ENCODE peak calls at places on chromosomes 5 and 9, in nine cellular contexts. C, X, T, J, P, H, N, K and L are unnamed samples.

GRCh38 chr5:98349251-98349989 is 424.0 kb upstream of the RGMB start:
- DNase-seq in C (no peak), X (no peak), T (no peak), J (no peak), P (no peak), H (no peak), N (no peak), K (no peak), L (no peak)

GRCh38 chr9:133125706-133126696 is 5.0 kb upstream of the RALGDS start:
- DNase-seq in C (peak; percentile 70), X (no peak), T (no peak), J (peak; percentile 29), P (no peak), H (no peak), N (peak; percentile 82), K (peak; percentile 64), L (no peak)

GRCh38 chr5:115414406-115415142 is 118.1 kb upstream of the CCDC112 start:
- DNase-seq in C (no peak), X (no peak), T (no peak), J (no peak), P (no peak), H (no peak), N (no peak), K (no peak), L (no peak)

GRCh38 chr9:87342743-87343142 is 154.9 kb upstream of the DAPK1 start:
- DNase-seq in C (peak; percentile 74), X (no peak), T (no peak), J (no peak), P (no peak), H (no peak), N (peak; percentile 85), K (no peak), L (no peak)

GRCh38 chr5:15492545-15492944 is 7.4 kb upstream of the FBXL7 start:
- DNase-seq in C (no peak), X (no peak), T (no peak), J (no peak), P (no peak), H (no peak), N (no peak), K (no peak), L (no peak)

GRCh38 chr5:157471709-157472108 is 11.7 kb downstream of the NIPAL4 start:
- DNase-seq in C (no peak), X (no peak), T (peak; percentile 50), J (no peak), P (no peak), H (no peak), N (no peak), K (no peak), L (no peak)

GRCh38 chr5:151042453-151043093 is 22.2 kb downstream of the GPX3 start:
- DNase-seq in C (no peak), X (no peak), T (no peak), J (no peak), P (no peak), H (no peak), N (peak; percentile 84), K (no peak), L (no peak)

GRCh38 chr9:36325081-36325828 is 67.0 kb upstream of the GNE start:
- DNase-seq in C (no peak), X (no peak), T (no peak), J (no peak), P (no peak), H (no peak), N (no peak), K (peak; percentile 50), L (no peak)

GRCh38 chr9:108904161-108904560 is 29.8 kb downstream of the ELP1 start:
- DNase-seq in C (no peak), X (no peak), T (no peak), J (no peak), P (no peak), H (no peak), N (no peak), K (no peak), L (no peak)

GRCh38 chr9:135070964-135071735 is 16.3 kb upstream of the OLFM1 start:
- DNase-seq in C (no peak), X (no peak), T (no peak), J (no peak), P (no peak), H (no peak), N (peak; percentile 28), K (no peak), L (no peak)

GRCh38 chr5:114789773-114790402 is 379.8 kb downstream of the TRIM36 start:
- DNase-seq in C (no peak), X (no peak), T (peak; percentile 5), J (no peak), P (no peak), H (no peak), N (no peak), K (no peak), L (no peak)

GRCh38 chr9:17905356-17906203 is 326.7 kb downstream of the SH3GL2 start:
- DNase-seq in C (peak; percentile 22), X (no peak), T (no peak), J (no peak), P (no peak), H (no peak), N (peak; percentile 61), K (no peak), L (no peak)

GRCh38 chr5:133789428-133789827 is 177.1 kb upstream of the FSTL4 start:
- DNase-seq in C (no peak), X (no peak), T (no peak), J (no peak), P (no peak), H (no peak), N (no peak), K (no peak), L (no peak)

GRCh38 chr5:133785182-133785581 is 172.8 kb upstream of the FSTL4 start:
- DNase-seq in C (no peak), X (no peak), T (no peak), J (no peak), P (no peak), H (no peak), N (no peak), K (no peak), L (no peak)

GRCh38 chr5:133786432-133786831 is 174.1 kb upstream of the FSTL4 start:
- DNase-seq in C (no peak), X (no peak), T (no peak), J (no peak), P (no peak), H (no peak), N (no peak), K (no peak), L (no peak)

GRCh38 chr5:133790898-133791297 is 177.5 kb downstream of the C5orf15 start:
- DNase-seq in C (no peak), X (no peak), T (no peak), J (no peak), P (no peak), H (no peak), N (no peak), K (no peak), L (no peak)

DNA sequence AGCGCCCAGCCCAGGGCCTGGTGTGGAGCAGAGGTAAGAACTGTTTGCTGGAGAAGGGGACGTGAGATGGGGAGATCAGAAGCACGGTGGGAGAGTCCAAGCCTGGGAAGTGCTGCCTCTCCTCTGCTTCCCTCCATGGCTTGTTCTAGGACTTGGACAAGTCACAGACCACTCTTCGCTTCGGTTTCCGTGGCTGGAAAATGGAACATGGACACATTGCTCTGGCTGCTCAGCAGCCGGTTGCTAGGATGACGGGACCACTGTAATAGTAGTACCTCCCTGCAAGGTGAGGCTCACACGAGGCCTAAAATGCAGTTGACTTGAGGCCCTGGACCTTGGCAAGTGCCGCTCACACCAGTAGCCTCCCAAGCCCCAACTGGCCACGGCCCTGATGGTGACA is 175.8 kb upstream of the FSTL4 start:
- DNase-seq in C (no peak), X (no peak), T (no peak), J (no peak), P (no peak), H (no peak), N (no peak), K (no peak), L (no peak)
- H3K27ac ChIP-seq in C (no peak overlapping the region), X (no peak overlapping the region), T (no peak overlapping the region), J (no peak overlapping the region), P (no peak overlapping the region), H (no peak overlapping the region), N (no peak overlapping the region), K (no peak overlapping the region), L (no peak overlapping the region)

DNA sequence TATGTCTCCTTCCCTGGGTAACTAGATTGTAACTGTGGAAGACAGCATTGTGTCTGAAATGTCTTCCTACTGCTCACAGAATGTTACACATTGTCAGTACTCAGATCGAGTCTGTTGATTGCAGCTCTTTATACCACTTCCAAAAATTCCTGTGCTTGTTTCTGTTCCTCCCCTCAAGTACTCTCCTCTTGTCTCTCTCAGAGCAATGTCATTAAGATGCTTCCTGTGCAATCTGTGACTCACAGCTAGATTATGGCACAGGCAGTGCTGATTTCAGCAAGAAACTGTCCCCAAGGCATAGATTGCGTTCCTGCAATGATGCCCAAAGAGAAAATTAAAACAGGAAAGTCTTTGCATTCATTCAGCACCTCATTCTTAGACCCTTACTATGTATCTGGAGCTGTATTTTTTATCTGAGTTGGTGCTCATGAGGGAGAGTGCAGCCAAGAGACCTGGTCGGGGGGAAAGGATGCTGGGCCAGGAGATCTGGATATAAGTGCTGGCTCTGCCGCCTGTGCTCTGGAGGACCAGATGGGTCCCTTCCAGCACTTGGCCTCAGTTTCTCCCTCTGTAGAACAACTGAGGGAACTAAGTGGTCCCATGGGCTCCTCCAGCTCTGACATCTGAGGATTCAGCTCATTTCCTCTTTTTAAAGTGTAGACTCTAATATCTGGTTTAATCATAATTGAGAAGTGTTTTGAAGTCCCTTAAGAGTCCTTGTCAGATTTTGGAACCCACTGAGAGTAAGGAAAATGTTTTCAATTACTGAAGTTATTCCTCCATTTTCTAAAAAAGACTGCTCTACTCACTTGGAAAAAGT is 40.8 kb upstream of the GNPDA1 start:
- DNase-seq in C (no peak), X (no peak), T (no peak), J (no peak), P (no peak), H (no peak), N (no peak), K (peak; percentile 51), L (no peak)
- H3K27ac ChIP-seq in C (no peak overlapping the region), X (no peak overlapping the region), T (no peak overlapping the region), J (no peak overlapping the region), P (no peak overlapping the region), H (peak overlapping the region; percentile 17), N (no peak overlapping the region), K (no peak overlapping the region), L (no peak overlapping the region)

GRCh38 chr5:176899296-176899891 is at the start of gene HK3:
- DNase-seq in C (no peak), X (no peak), T (no peak), J (no peak), P (no peak), H (no peak), N (no peak), K (no peak), L (no peak)
- H3K27ac ChIP-seq in C (no peak within 1 kb of the TSS), X (no peak within 1 kb of the TSS), T (no peak within 1 kb of the TSS), J (no peak within 1 kb of the TSS), P (no peak within 1 kb of the TSS), H (peak within 1 kb of the TSS; percentile 67), N (no peak within 1 kb of the TSS), K (no peak within 1 kb of the TSS), L (no peak within 1 kb of the TSS)

DNA sequence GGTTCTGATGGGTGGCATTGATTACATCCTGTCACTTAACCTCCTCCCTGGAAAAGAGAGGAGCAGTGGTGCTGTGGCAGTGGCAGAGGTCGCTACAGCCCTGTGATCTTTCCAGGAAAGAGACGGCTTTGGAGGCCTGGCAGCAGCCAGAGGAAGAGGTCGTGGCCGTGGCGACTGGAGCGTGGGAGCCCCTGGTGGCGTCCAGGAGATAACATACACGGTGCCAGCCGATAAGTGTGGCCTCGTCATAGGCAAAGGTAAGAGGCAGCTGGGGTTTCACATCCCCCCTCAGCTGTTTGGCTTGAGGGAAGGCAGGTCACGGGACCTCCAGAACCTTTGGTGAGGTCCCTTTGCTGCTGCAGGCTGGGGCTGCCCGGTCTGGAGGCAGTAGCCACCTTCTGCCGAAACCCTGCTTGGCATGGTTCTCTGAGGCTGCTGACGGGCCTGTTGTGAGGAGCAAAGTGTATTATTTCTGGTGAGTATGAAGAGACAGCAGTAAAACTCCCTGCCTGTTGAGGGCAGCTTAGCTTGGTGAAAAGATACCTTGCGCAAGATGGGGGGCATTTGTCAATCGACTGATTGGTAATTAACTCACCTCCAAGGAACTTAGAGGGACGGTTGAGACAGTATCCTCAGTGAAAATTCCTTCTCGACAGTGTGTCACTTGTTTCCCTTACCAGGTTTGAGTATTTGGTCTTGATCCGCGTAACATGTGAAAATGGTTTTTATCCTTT is 38.0 kb upstream of the PRDM12 start:
- DNase-seq in C (no peak), X (no peak), T (no peak), J (no peak), P (no peak), H (no peak), N (no peak), K (no peak), L (no peak)
- H3K27ac ChIP-seq in C (no peak overlapping the region), X (no peak overlapping the region), T (no peak overlapping the region), J (no peak overlapping the region), P (no peak overlapping the region), H (no peak overlapping the region), N (no peak overlapping the region), K (no peak overlapping the region), L (no peak overlapping the region)